ENCODE peak calls at places on chromosome 21, in ten cellular contexts. D, C, Q, L, A, O, R, G, K and H are unnamed samples.

GRCh38 chr21:25857308-25858099 is 122.7 kb downstream of the GABPA start:
- DNase-seq in D (no peak), C (no peak), Q (no peak), L (no peak), A (no peak), O (no peak), R (no peak), G (no peak), K (no peak), H (no peak)

GRCh38 chr21:28687571-28687970 is 305.1 kb downstream of the LTN1 start:
- DNase-seq in D (no peak), C (no peak), Q (no peak), L (no peak), A (no peak), O (no peak), R (no peak), G (no peak), K (no peak), H (no peak)

GRCh38 chr21:25994758-25995163 is 175.8 kb downstream of the APP start:
- DNase-seq in D (no peak), C (no peak), Q (no peak), L (no peak), A (no peak), O (no peak), R (no peak), G (no peak), K (no peak), H (no peak)

GRCh38 chr21:25708467-25709065 is 26.1 kb downstream of the ATP5PF start:
- DNase-seq in D (no peak), C (no peak), Q (peak), L (peak), A (peak), O (peak), R (peak), G (peak), K (peak), H (no peak)

GRCh38 chr21:29196021-29196663 is 65.7 kb downstream of the MAP3K7CL start:
- DNase-seq in D (no peak), C (no peak), Q (peak), L (peak), A (peak), O (peak), R (peak), G (peak), K (peak), H (peak)

GRCh38 chr21:29185633-29186032 is 55.2 kb downstream of the MAP3K7CL start:
- DNase-seq in D (no peak), C (no peak), Q (no peak), L (no peak), A (no peak), O (no peak), R (no peak), G (no peak), K (no peak), H (no peak)

GRCh38 chr21:17668479-17668878 is 55.8 kb upstream of the BTG3 start:
- DNase-seq in D (no peak), C (no peak), Q (no peak), L (no peak), A (no peak), O (no peak), R (no peak), G (no peak), K (no peak), H (no peak)

GRCh38 chr21:29888437-29888836 is 51.4 kb downstream of the GRIK1 start:
- DNase-seq in D (no peak), C (no peak), Q (no peak), L (no peak), A (no peak), O (no peak), R (no peak), G (no peak), K (no peak), H (no peak)

GRCh38 chr21:33752260-33752659 is 110.0 kb downstream of the ITSN1 start:
- DNase-seq in D (no peak), C (no peak), Q (no peak), L (no peak), A (no peak), O (no peak), R (no peak), G (no peak), K (no peak), H (no peak)

GRCh38 chr21:17466166-17466565 is 46.7 kb upstream of the CXADR start:
- DNase-seq in D (no peak), C (no peak), Q (no peak), L (no peak), A (peak), O (no peak), R (peak), G (peak), K (no peak), H (no peak)

GRCh38 chr21:27693376-27693775 is 726.5 kb upstream of the ADAMTS5 start:
- DNase-seq in D (no peak), C (no peak), Q (no peak), L (no peak), A (no peak), O (no peak), R (no peak), G (no peak), K (no peak), H (no peak)

GRCh38 chr21:18951291-18952038 is 547.9 kb upstream of the TMPRSS15 start:
- DNase-seq in D (no peak), C (no peak), Q (no peak), L (peak), A (peak), O (no peak), R (no peak), G (no peak), K (peak), H (peak)

GRCh38 chr21:37636152-37636860 is 269.7 kb downstream of the DYRK1A start:
- DNase-seq in D (peak), C (no peak), Q (no peak), L (no peak), A (no peak), O (peak), R (no peak), G (no peak), K (no peak), H (no peak)

GRCh38 chr21:20045197-20045596 is 953.0 kb upstream of the NCAM2 start:
- DNase-seq in D (no peak), C (no peak), Q (no peak), L (no peak), A (no peak), O (no peak), R (no peak), G (no peak), K (no peak), H (no peak)

GRCh38 chr21:42809171-42809570 is 70.2 kb downstream of the WDR4 start:
- DNase-seq in D (peak), C (no peak), Q (no peak), L (no peak), A (no peak), O (no peak), R (no peak), G (no peak), K (no peak), H (no peak)

GRCh38 chr21:34989337-34990151 is 59.6 kb downstream of the RUNX1 start:
- DNase-seq in D (no peak), C (no peak), Q (no peak), L (no peak), A (no peak), O (no peak), R (no peak), G (no peak), K (no peak), H (no peak)

GRCh38 chr21:37257967-37258877 is 8.9 kb downstream of the VPS26C start:
- DNase-seq in D (peak), C (no peak), Q (no peak), L (peak), A (peak), O (peak), R (peak), G (peak), K (peak), H (peak)

GRCh38 chr21:40166291-40166843 is 299.1 kb downstream of the PCP4 start:
- DNase-seq in D (no peak), C (no peak), Q (no peak), L (no peak), A (no peak), O (no peak), R (no peak), G (no peak), K (peak), H (no peak)

GRCh38 chr21:41750051-41750450 is 16.8 kb downstream of the RIPK4 start:
- DNase-seq in D (no peak), C (no peak), Q (no peak), L (no peak), A (no peak), O (no peak), R (no peak), G (no peak), K (no peak), H (no peak)

GRCh38 chr21:41750532-41751151 is 16.2 kb downstream of the RIPK4 start:
- DNase-seq in D (no peak), C (no peak), Q (no peak), L (no peak), A (no peak), O (no peak), R (no peak), G (no peak), K (no peak), H (no peak)

GRCh38 chr21:41753001-41753725 is 13.7 kb downstream of the RIPK4 start:
- DNase-seq in D (no peak), C (no peak), Q (no peak), L (no peak), A (no peak), O (no peak), R (no peak), G (no peak), K (no peak), H (no peak)

GRCh38 chr21:41752231-41752681 is 14.6 kb downstream of the RIPK4 start:
- DNase-seq in D (no peak), C (no peak), Q (no peak), L (no peak), A (no peak), O (no peak), R (no peak), G (no peak), K (no peak), H (no peak)

GRCh38 chr21:41751621-41752020 is 15.2 kb downstream of the RIPK4 start:
- DNase-seq in D (no peak), C (peak), Q (no peak), L (no peak), A (no peak), O (no peak), R (peak), G (peak), K (no peak), H (no peak)
- TF ChIP-seq POLR2AphosphoS5 in D (no peak), C (no peak), Q (no peak), L (no peak), A (no peak), O (no peak), R (no peak), G (peak), K (no peak), H (no peak)

GRCh38 chr21:36141513-36141925 is 6.6 kb downstream of the CBR3 start:
- DNase-seq in D (no peak), C (peak), Q (peak), L (peak), A (peak), O (peak), R (peak), G (peak), K (peak), H (peak)
- TF ChIP-seq POLR2AphosphoS5 in D (no peak), C (no peak), Q (peak), L (no peak), A (peak), O (no peak), R (peak), G (no peak), K (no peak), H (no peak)

DNA sequence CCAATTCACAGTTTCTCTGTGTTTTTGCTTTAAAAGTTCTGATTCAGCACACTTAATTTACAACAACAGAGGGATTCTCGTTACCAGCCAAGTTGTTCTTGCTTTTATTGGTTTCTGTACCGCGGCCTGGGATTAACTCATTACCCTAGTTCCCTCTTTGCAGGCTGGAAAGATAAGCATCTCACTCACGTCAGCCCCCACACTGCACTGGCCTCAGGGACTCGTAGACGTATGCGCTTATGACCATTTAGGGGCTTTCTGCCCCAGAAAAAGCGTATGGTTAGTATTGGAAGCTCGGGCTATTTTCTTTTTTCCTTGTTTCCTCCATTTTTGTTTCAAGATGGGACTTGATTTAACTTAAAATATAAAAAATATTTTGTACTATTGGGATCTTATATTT is 76.0 kb downstream of the POFUT2 start:
- DNase-seq in D (no peak), C (no peak), Q (no peak), L (peak), A (no peak), O (no peak), R (no peak), G (no peak), K (no peak), H (no peak)
- TF ChIP-seq POLR2AphosphoS5 in D (no peak), C (no peak), Q (no peak), L (no peak), A (no peak), O (no peak), R (no peak), G (no peak), K (no peak), H (no peak)

GRCh38 chr21:44326272-44326647 is 12.9 kb downstream of the CFAP410 start:
- DNase-seq in D (no peak), C (no peak), Q (no peak), L (no peak), A (no peak), O (no peak), R (no peak), G (no peak), K (no peak), H (no peak)
- TF ChIP-seq POLR2AphosphoS5 in D (no peak), C (no peak), Q (no peak), L (no peak), A (no peak), O (no peak), R (no peak), G (no peak), K (no peak), H (no peak)

DNA sequence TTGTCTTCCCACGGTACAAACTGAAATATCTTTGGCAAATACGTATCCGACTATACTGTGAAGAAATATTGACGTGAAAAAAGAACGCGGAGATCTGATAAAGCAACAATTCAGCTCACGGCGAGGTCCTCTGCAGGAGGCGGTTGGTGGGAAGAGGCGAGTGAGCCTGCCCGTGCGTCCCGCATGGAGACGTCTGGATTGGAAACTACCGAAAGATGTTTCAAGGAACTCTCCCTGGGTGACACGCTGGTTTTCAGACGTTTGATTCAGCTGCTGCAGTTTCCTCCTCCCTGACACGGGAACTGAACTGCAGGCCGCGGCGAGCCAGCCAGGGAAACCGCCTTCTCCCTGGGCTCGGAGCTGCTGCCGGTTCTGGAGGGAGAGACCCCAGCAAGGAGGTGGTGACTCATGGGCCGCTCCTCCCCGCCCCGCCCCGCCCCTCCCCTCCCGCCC is 390 bp upstream of the COL6A1 start:
- DNase-seq in D (peak), C (peak), Q (peak), L (peak), A (peak), O (peak), R (peak), G (peak), K (peak), H (peak)
- TF ChIP-seq POLR2AphosphoS5 in D (peak), C (peak), Q (peak), L (peak), A (peak), O (no peak), R (peak), G (peak), K (peak), H (no peak)

GRCh38 chr21:44372616-44373015 is 19.2 kb downstream of the TRPM2 start:
- DNase-seq in D (no peak), C (no peak), Q (no peak), L (no peak), A (no peak), O (no peak), R (no peak), G (no peak), K (no peak), H (no peak)

GRCh38 chr21:44368711-44369446 is 15.5 kb downstream of the TRPM2 start:
- DNase-seq in D (no peak), C (peak), Q (no peak), L (peak), A (no peak), O (no peak), R (no peak), G (no peak), K (peak), H (no peak)

GRCh38 chr21:44371596-44371995 is 18.2 kb downstream of the TRPM2 start:
- DNase-seq in D (no peak), C (no peak), Q (no peak), L (no peak), A (no peak), O (no peak), R (no peak), G (no peak), K (no peak), H (no peak)

GRCh38 chr21:44370771-44371410 is 17.5 kb downstream of the TRPM2 start:
- DNase-seq in D (no peak), C (no peak), Q (no peak), L (peak), A (no peak), O (no peak), R (no peak), G (no peak), K (no peak), H (no peak)

DNA sequence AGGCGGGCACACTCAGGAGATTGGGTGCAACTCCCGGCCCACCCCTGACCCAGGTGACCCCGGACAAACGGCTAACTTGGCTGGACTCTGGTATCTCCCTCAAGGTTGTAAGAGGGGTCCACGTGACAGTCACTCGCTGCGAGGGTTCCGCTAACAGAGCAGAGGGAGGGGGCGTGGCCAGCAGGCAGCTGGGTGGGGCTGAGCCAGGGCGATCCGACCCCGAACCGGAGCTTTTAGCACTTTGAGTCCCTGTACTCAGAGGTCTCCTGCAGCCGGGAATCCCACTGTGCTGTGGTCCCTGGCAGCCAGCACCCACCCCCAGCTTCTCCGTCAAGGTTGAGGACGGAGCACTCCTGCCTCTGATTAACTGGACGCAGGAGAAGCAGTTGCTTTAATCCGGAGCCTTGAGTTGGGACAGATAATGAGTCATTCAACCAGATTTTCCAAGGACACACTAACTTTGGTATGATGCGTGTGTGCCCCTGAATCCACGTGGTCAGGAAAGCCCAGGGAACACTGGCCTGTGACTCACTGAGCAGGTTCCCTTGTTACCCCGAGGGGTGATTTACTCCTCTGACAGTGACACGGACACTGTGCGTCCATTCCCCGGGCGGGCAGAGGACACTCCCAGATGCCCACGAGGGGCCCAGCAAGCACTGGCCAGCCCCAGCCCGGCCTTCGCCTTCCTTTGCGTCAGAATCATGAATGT is 16.8 kb downstream of the TRPM2 start:
- DNase-seq in D (no peak), C (peak), Q (no peak), L (peak), A (no peak), O (no peak), R (peak), G (peak), K (peak), H (no peak)
- TF ChIP-seq POLR2AphosphoS5 in D (no peak), C (no peak), Q (no peak), L (no peak), A (no peak), O (no peak), R (no peak), G (no peak), K (no peak), H (no peak)

DNA sequence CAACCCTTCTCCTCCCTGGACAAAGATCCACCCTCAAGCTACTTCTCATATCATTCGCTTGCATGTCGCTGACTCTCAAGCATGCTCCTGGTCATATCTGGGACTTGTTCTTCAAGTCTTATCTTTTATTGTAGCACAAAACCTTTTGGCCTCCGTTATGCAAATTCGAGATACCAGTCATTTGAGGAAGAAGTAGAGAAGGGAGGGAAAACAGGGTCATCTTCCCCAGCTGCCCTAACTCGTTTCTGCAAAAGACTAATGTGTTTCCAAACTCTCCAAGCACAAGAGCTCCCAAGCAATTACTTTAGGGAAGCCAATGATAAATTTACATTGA is 63.8 kb upstream of the ETS2 start:
- DNase-seq in D (no peak), C (no peak), Q (no peak), L (no peak), A (no peak), O (no peak), R (no peak), G (no peak), K (no peak), H (no peak)
- TF ChIP-seq POLR2AphosphoS5 in D (no peak), C (no peak), Q (no peak), L (no peak), A (no peak), O (no peak), R (no peak), G (no peak), K (no peak), H (no peak)

DNA sequence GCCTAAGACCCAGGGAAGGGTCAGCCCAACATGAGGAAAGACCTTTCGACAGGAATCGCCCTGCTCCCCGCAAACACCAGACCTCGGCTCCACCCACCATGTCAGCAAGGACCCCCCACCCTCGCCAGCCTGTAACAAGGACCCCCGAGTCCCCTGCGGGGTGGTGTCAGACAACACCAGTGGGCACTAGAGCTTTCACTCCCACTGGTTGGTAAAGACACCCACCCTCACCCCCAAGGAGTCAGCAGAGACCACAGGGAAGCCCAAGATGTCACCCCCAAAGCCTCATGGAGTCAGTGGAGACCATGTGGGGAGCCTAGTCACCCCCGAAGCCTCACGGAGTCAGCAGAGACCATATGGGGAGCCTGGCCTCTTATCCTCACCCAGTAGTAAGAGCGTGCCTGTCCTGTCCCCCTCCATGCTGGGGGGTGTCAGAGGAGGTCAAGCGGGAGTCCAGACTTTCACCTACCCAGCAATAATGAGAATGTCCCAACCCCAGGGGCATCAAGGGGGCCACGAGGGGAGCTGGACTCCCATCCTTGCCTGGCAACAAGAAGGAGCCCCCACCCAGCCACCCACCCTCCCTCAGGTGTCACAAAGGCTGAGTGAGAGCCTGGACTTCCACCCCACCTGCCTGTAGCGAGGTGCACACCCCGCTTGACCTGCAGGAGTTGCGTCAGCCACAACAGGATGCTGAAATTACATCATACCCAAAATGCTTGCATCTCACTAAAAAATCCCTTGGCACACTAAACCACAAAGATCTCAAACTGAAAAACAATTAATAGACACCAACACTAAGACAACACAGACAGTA is 24.8 kb downstream of the SLC19A1 start:
- DNase-seq in D (no peak), C (no peak), Q (no peak), L (no peak), A (no peak), O (peak), R (no peak), G (peak), K (no peak), H (peak)
- TF ChIP-seq POLR2AphosphoS5 in D (no peak), C (no peak), Q (no peak), L (no peak), A (no peak), O (peak), R (no peak), G (no peak), K (no peak), H (peak)